ENCODE peak calls at places on chromosomes 5 and 9, in four cellular contexts. Q, P, Y and K are unnamed samples.

GRCh38 chr9:94802795-94803194 is 76.3 kb downstream of the AOPEP start:
- DNase-seq in Q (no peak), P (no peak), Y (no peak), K (no peak)

GRCh38 chr9:21853414-21853813 is 51.0 kb downstream of the MTAP start:
- DNase-seq in Q (no peak), P (no peak), Y (no peak), K (no peak)

GRCh38 chr5:5560016-5560415 is 137.5 kb downstream of the ICE1 start:
- DNase-seq in Q (no peak), P (no peak), Y (no peak), K (no peak)

GRCh38 chr9:74533253-74533652 is 36.1 kb downstream of the RORB start:
- DNase-seq in Q (no peak), P (no peak), Y (no peak), K (no peak)

GRCh38 chr9:89603629-89604462 is 966 bp upstream of the GADD45G start:
- DNase-seq in Q (peak), P (peak), Y (no peak), K (no peak)

GRCh38 chr9:80144856-80145255 is 573.1 kb downstream of the TLE4 start:
- DNase-seq in Q (no peak), P (no peak), Y (no peak), K (no peak)

GRCh38 chr5:53355930-53356329 is 124.5 kb upstream of the FST start:
- DNase-seq in Q (no peak), P (no peak), Y (no peak), K (no peak)

GRCh38 chr9:114693248-114693895 is 11.4 kb upstream of the TEX48 start:
- DNase-seq in Q (no peak), P (no peak), Y (no peak), K (no peak)

GRCh38 chr5:150734579-150735384 is 24.0 kb downstream of the DCTN4 start:
- DNase-seq in Q (peak), P (no peak), Y (no peak), K (peak)

GRCh38 chr5:132086277-132086794 is 12.7 kb downstream of the CSF2 start:
- DNase-seq in Q (peak), P (no peak), Y (peak), K (no peak)

GRCh38 chr5:65738305-65738704 is 16.3 kb downstream of the NLN start:
- DNase-seq in Q (no peak), P (no peak), Y (no peak), K (no peak)

GRCh38 chr5:36744041-36744677 is 132.4 kb upstream of the NIPBL start:
- DNase-seq in Q (no peak), P (peak), Y (no peak), K (no peak)

GRCh38 chr9:79912641-79913040 is 340.9 kb downstream of the TLE4 start:
- DNase-seq in Q (no peak), P (no peak), Y (no peak), K (no peak)

GRCh38 chr9:2489838-2490314 is 131.7 kb upstream of the VLDLR start:
- DNase-seq in Q (no peak), P (no peak), Y (peak), K (no peak)

GRCh38 chr5:168426864-168427172 is 59.5 kb upstream of the RARS1 start:
- DNase-seq in Q (no peak), P (no peak), Y (no peak), K (no peak)

GRCh38 chr9:91758491-91758981 is 191.5 kb downstream of the ROR2 start:
- DNase-seq in Q (no peak), P (peak), Y (no peak), K (peak)

GRCh38 chr9:73719660-73720059 is 568.0 kb downstream of the ANXA1 start:
- DNase-seq in Q (no peak), P (no peak), Y (no peak), K (no peak)

GRCh38 chr5:115170924-115171510 is 1.3 kb upstream of the TRIM36 start:
- DNase-seq in Q (no peak), P (no peak), Y (no peak), K (no peak)

GRCh38 chr5:14236757-14237156 is 93.6 kb downstream of the TRIO start:
- DNase-seq in Q (no peak), P (no peak), Y (no peak), K (no peak)

GRCh38 chr5:1514027-1514818 is 9.5 kb downstream of the LPCAT1 start:
- DNase-seq in Q (peak), P (no peak), Y (no peak), K (no peak)

GRCh38 chr9:115633099-115633498 is 515.1 kb upstream of the TNC start:
- DNase-seq in Q (no peak), P (no peak), Y (no peak), K (no peak)

GRCh38 chr9:114972510-114972909 is 42.1 kb upstream of the TNFSF8 start:
- DNase-seq in Q (no peak), P (no peak), Y (no peak), K (no peak)

GRCh38 chr5:102910240-102911226 is 155.4 kb downstream of the PAM start:
- DNase-seq in Q (no peak), P (no peak), Y (peak), K (no peak)

GRCh38 chr5:219492-219891 is 1.4 kb downstream of the SDHA start:
- DNase-seq in Q (no peak), P (no peak), Y (no peak), K (peak)

GRCh38 chr9:84408416-84408815 is 67.9 kb upstream of the SLC28A3 start:
- DNase-seq in Q (no peak), P (no peak), Y (no peak), K (no peak)

GRCh38 chr5:132099073-132099748 is 25.6 kb downstream of the CSF2 start:
- DNase-seq in Q (no peak), P (no peak), Y (no peak), K (no peak)

GRCh38 chr5:17343675-17344074 is 126.2 kb downstream of the BASP1 start:
- DNase-seq in Q (no peak), P (peak), Y (peak), K (no peak)

GRCh38 chr5:32170303-32171170 is 3.6 kb downstream of the GOLPH3 start:
- DNase-seq in Q (no peak), P (no peak), Y (peak), K (no peak)

GRCh38 chr9:33250458-33250995 is 10.6 kb downstream of the SPINK4 start:
- DNase-seq in Q (no peak), P (no peak), Y (no peak), K (no peak)

GRCh38 chr9:33249983-33250382 is 10.0 kb downstream of the SPINK4 start:
- DNase-seq in Q (no peak), P (no peak), Y (no peak), K (no peak)

GRCh38 chr9:33248606-33249005 is 8.6 kb downstream of the SPINK4 start:
- DNase-seq in Q (no peak), P (no peak), Y (no peak), K (no peak)

GRCh38 chr9:33246269-33246860 is 6.4 kb downstream of the SPINK4 start:
- DNase-seq in Q (no peak), P (no peak), Y (no peak), K (no peak)

GRCh38 chr9:33249087-33249657 is 9.2 kb downstream of the SPINK4 start:
- DNase-seq in Q (no peak), P (no peak), Y (no peak), K (no peak)
- H3K4me3 ChIP-seq in Q (no peak), P (no peak), Y (no peak), K (no peak)

GRCh38 chr5:173258466-173258865 is 23.5 kb upstream of the NKX2-5 start:
- DNase-seq in Q (no peak), P (no peak), Y (no peak), K (no peak)

DNA sequence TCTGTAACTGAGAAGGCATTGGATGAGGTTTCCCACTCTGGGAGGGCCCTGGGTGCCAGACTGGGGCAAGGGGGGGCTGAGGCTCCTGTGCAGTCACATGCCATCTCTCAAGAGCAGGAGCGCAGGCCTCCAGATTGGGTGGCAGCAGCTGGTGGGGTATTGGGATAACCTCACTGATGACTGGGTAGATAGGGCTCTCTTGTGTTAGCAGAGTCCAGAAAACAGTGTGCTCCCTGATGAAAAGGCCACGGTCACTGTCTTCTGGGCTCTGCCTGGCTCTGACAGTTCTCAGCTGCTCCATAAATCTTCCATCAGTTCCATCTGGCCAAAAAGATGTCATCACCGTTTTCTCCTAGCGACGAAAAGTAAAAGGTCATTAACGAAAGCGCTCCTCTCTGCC is 21.8 kb upstream of the NKX2-5 start:
- DNase-seq in Q (no peak), P (no peak), Y (no peak), K (no peak)
- H3K4me3 ChIP-seq in Q (no peak), P (no peak), Y (no peak), K (no peak)

DNA sequence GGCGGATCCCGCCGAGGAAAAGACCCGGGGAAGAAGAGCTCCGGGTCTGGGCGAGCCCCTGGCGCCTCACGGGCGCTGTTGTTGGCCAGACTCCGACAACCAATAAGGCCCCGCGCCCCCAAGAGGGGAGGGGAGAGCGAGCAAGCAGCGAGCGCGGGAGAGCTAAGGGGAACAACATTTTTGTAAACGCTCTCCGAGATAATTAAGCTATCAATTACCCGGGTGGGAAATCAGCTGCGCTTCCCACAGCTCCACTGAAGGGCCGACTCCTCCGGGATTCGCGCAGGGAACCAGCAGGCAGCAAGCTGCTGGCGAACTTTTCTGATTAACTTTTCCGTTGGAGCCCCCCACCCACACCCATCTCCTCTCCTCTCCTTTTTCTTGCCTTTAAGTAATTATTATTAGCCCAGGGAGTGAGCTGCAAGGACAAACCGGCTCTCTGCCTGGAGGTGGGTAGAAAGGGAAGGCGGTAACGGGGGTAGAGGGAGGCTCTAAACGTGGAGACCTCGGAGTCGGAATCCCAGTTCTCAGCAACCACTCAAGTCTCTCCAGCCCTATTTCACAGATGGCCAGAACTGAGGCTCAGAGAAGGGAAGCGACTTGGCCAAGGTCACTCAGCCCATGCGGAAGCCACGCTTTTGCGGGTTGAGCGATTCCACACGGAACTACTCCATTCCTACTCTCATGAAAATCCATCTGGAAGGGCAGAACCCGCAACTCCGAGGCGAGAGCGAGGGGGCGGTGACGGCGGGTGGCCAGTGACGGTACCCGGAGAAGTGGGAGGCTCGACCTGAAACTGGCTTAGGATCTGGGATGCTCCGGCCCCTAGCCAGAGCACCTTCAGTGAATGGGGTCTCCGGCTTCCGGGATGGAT is 1.3 kb downstream of the ASTN2 start:
- DNase-seq in Q (no peak), P (peak), Y (no peak), K (no peak)
- H3K4me3 ChIP-seq in Q (peak), P (peak), Y (no peak), K (no peak)

DNA sequence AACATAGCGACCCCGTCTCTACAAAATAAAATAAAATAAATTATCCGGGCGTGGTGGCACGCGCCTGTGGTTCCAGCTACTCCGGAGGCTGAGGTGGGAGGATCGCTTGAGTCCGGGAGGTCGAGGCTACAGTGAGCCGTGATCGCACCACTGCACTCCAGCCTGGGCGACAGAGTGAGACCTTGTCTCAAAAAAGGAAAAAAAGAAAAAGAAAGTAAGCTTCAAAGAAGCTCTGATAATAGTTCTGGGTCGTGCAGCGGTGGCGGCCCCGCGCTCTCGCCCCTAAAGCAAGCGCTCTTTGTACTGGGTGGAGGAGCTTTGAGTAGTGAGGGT is 6.8 kb downstream of the TLX3 start:
- DNase-seq in Q (no peak), P (no peak), Y (no peak), K (no peak)
- H3K4me3 ChIP-seq in Q (peak), P (no peak), Y (peak), K (no peak)

GRCh38 chr5:7787770-7788169 is 63.2 kb downstream of the CFAP90 start:
- DNase-seq in Q (no peak), P (no peak), Y (no peak), K (no peak)
- H3K4me3 ChIP-seq in Q (no peak), P (no peak), Y (no peak), K (no peak)

DNA sequence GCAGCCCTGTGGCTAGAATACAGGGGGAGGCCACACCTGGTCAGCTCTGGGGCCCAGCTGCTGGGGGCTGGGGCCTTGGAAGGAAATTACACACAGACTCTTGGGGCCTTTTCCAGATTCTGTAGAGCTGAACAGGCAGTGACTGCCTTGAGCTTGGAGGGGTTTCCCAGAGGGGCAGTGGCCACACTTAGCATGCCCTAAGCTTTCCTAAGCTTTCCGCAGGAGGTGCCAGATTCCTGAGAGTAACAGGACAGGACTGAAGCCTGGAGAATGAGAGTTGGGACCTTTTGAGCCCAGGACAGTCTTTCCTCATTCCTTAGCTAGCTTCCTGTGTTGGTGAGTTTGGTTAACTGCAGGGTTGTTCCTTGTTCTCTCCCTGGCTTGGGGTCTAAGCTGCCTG is 1.4 kb downstream of the TBC1D13 start:
- DNase-seq in Q (no peak), P (no peak), Y (no peak), K (no peak)
- H3K4me3 ChIP-seq in Q (no peak), P (no peak), Y (peak), K (no peak)

GRCh38 chr5:119356384-119357188 is 767 bp downstream of the TNFAIP8 start:
- DNase-seq in Q (no peak), P (no peak), Y (no peak), K (no peak)

GRCh38 chr5:119357309-119357708 is 1.5 kb downstream of the TNFAIP8 start:
- DNase-seq in Q (no peak), P (no peak), Y (no peak), K (no peak)

GRCh38 chr5:119358901-119359603 is 3.2 kb downstream of the TNFAIP8 start:
- DNase-seq in Q (no peak), P (no peak), Y (no peak), K (no peak)

GRCh38 chr5:119359737-119360413 is 4.1 kb downstream of the TNFAIP8 start:
- DNase-seq in Q (no peak), P (no peak), Y (no peak), K (no peak)

DNA sequence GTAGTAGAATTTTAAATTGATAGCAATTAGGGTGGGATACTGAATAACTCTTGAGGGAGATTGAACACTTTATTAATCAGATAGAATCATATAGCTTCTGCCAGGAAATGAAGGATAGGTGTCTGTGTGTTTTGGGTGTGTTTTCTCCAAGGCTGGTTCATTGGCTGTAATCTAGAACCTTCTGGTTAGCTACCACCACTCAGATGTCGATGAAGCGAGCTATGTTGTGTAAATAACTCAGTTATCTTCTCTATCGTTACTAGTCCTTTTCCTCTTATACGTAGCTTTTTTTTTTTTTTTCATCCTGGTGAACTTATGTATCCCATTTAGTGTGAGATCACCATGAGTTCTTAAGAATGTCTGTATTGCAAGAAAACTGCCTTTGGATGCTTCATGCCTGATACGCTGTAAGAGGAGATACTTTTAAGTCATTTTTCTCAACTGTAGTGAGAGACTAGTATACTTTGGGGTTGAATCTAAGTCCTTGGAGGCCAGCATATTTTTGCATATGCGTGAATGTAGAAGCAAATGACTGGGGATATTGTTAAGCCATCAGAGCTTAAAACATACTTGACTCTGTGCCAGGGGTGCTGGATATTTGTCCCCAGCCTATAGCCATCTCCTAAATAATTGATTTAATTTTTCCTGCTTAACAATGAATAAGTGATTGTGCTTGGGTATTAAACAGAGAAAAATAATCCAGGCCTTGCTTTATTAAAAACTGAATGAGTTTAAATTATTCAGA is 2.2 kb downstream of the TNFAIP8 start:
- DNase-seq in Q (no peak), P (no peak), Y (no peak), K (peak)
- H3K4me3 ChIP-seq in Q (no peak), P (no peak), Y (peak), K (peak)

GRCh38 chr5:139663207-139663606 is 15.1 kb downstream of the CXXC5 start:
- DNase-seq in Q (no peak), P (no peak), Y (no peak), K (no peak)
- H3K4me3 ChIP-seq in Q (no peak), P (no peak), Y (no peak), K (no peak)